ENCODE peak calls at places on chromosomes 16 and 17, in nine cellular contexts. H, V, G, P, D, B, Z, C and T are unnamed samples.

GRCh38 chr16:82835487-82836160 is 208.9 kb downstream of the CDH13 start:
- DNase-seq in B (no peak), D (no peak), Z (no peak), V (no peak), G (no peak), C (no peak), P (no peak), H (no peak), T (no peak)

GRCh38 chr16:88973007-88973410 is 4.0 kb downstream of the CBFA2T3 start:
- DNase-seq in V (no peak), H (no peak), C (peak), D (no peak), G (no peak), Z (no peak), P (no peak), B (no peak), T (peak)

GRCh38 chr16:77499373-77500285 is 64.8 kb upstream of the ADAMTS18 start:
- DNase-seq in C (no peak), G (no peak), V (peak), P (no peak), B (peak), Z (peak), D (no peak), H (peak), T (no peak)

GRCh38 chr17:45895304-45895968 is 1.1 kb downstream of the MAPT start:
- DNase-seq in B (peak), P (no peak), V (no peak), G (no peak), H (no peak), D (peak), Z (no peak), C (no peak), T (peak)

GRCh38 chr17:48048321-48049140 is at the start of gene NFE2L1:
- DNase-seq in D (peak), Z (peak), P (no peak), B (peak), G (peak), H (peak), C (peak), V (peak), T (peak)

GRCh38 chr16:53822936-53823529 is 119.1 kb downstream of the FTO start:
- DNase-seq in V (no peak), H (no peak), D (no peak), Z (no peak), B (no peak), G (no peak), P (no peak), C (no peak), T (no peak)

GRCh38 chr16:68367034-68367433 is 56.2 kb downstream of the PRMT7 start:
- DNase-seq in C (peak), B (peak), P (no peak), D (peak), Z (no peak), H (peak), V (peak), G (peak), T (peak)

GRCh38 chr16:17411263-17411662 is 59.5 kb downstream of the XYLT1 start:
- DNase-seq in B (no peak), Z (no peak), G (no peak), C (no peak), H (no peak), P (no peak), D (no peak), V (no peak), T (no peak)

GRCh38 chr17:70622382-70623260 is 453.3 kb downstream of the KCNJ2 start:
- DNase-seq in V (peak), Z (no peak), P (no peak), D (peak), G (peak), C (peak), H (peak), B (peak), T (peak)

GRCh38 chr17:21368545-21369246 is 7.5 kb upstream of the KCNJ12 start:
- DNase-seq in V (no peak), C (no peak), H (no peak), D (no peak), G (no peak), P (no peak), B (no peak), Z (no peak), T (no peak)

GRCh38 chr17:42288078-42288984 is at the start of gene STAT5A:
- DNase-seq in H (peak), V (peak), B (peak), C (peak), Z (peak), P (peak), D (peak), G (peak), T (peak)
- TF ChIP-seq POLR2A in H (peak), V (peak), B (no peak), C (no peak), Z (peak), P (no peak), D (peak), G (no peak), T (no peak)

GRCh38 chr17:59219992-59220327 is 351 bp upstream of the GDPD1 start:
- DNase-seq in Z (no peak), G (no peak), H (no peak), D (no peak), P (no peak), B (no peak), C (no peak), V (no peak), T (no peak)

GRCh38 chr17:59221159-59221847 is 992 bp downstream of the GDPD1 start:
- DNase-seq in H (no peak), D (no peak), V (peak), B (no peak), C (peak), Z (no peak), G (no peak), P (no peak), T (peak)

GRCh38 chr17:59223813-59224212 is 3.5 kb downstream of the GDPD1 start:
- DNase-seq in G (no peak), D (no peak), Z (no peak), H (no peak), P (no peak), C (no peak), V (no peak), B (no peak), T (no peak)

GRCh38 chr17:59219370-59219769 is 941 bp upstream of the GDPD1 start:
- DNase-seq in C (no peak), V (no peak), Z (no peak), D (no peak), G (no peak), H (no peak), B (no peak), P (no peak), T (no peak)

DNA sequence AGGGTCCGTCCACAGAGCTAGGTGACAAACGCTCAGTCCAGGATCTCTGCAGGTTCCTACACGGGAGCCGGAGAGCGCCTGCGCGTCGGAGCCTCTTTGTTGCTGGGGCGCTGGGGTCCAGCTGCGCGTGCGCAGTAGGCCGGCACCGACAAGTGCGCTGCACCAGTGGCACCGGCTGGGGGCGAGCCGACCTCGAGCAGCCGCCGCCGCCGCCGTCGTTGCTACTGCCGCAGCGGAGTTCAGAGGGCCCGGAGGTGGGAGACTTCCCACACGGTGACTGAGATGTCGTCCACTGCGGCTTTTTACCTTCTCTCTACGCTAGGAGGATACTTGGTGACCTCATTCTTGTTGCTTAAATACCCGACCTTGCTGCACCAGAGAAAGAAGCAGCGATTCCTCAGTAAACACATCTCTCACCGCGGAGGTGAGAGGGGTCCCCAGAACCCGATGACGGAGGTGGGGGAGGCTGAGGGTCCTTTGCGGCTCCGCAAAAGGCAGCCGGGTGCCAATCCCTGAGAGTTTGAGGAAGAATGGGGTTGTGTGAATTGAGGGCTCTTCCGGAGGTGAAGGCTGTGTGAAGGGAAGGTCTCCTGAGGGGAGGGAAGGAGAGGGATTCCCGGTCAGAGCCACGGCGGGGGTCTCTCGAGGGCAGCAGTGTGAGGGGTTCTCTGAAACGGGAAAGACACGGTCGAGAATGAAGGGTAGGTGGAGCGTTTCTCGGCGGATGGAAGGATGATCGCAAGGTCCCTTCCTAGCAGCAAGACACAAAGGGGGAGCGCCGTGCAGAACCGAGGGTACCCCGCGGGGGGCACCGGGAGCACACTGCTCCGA is at the start of gene GDPD1:
- DNase-seq in C (peak), B (peak), H (peak), G (peak), V (peak), P (peak), Z (peak), D (peak), T (peak)
- TF ChIP-seq POLR2A in C (peak), B (peak), H (peak), G (no peak), V (no peak), P (peak), Z (peak), D (peak), T (peak)

GRCh38 chr16:58515871-58516767 is 802 bp downstream of the SETD6 start:
- DNase-seq in C (peak), G (peak), B (no peak), P (peak), V (no peak), Z (no peak), D (peak), H (peak), T (peak)
- TF ChIP-seq POLR2A in C (no peak), G (no peak), B (peak), P (peak), V (no peak), Z (no peak), D (no peak), H (no peak), T (no peak)

GRCh38 chr17:4789951-4790704 is 1.4 kb downstream of the GLTPD2 start:
- DNase-seq in P (peak), C (peak), V (peak), Z (peak), H (peak), G (peak), D (peak), B (peak), T (peak)
- TF ChIP-seq POLR2A in P (no peak), C (peak), V (no peak), Z (peak), H (peak), G (no peak), D (peak), B (peak), T (peak)

GRCh38 chr17:57860414-57860999 is 10.7 kb upstream of the MRPS23 start:
- DNase-seq in P (no peak), G (no peak), V (no peak), B (no peak), D (no peak), H (no peak), Z (no peak), C (no peak), T (no peak)

GRCh38 chr17:57859601-57860413 is 10.0 kb upstream of the MRPS23 start:
- DNase-seq in C (no peak), Z (no peak), D (no peak), G (no peak), H (no peak), V (no peak), P (no peak), B (no peak), T (no peak)

GRCh38 chr17:57861737-57862409 is 12.0 kb upstream of the MRPS23 start:
- DNase-seq in D (peak), G (peak), Z (peak), B (peak), H (peak), P (no peak), V (peak), C (no peak), T (peak)

GRCh38 chr17:57862410-57862989 is 12.7 kb upstream of the MRPS23 start:
- DNase-seq in C (no peak), H (no peak), P (no peak), V (no peak), D (no peak), Z (no peak), G (no peak), B (no peak), T (no peak)

GRCh38 chr17:57861000-57861736 is 11.3 kb upstream of the MRPS23 start:
- DNase-seq in H (peak), C (peak), G (peak), V (peak), B (peak), D (peak), P (no peak), Z (peak), T (peak)
- TF ChIP-seq POLR2A in H (peak), C (no peak), G (no peak), V (no peak), B (peak), D (peak), P (no peak), Z (peak), T (no peak)

DNA sequence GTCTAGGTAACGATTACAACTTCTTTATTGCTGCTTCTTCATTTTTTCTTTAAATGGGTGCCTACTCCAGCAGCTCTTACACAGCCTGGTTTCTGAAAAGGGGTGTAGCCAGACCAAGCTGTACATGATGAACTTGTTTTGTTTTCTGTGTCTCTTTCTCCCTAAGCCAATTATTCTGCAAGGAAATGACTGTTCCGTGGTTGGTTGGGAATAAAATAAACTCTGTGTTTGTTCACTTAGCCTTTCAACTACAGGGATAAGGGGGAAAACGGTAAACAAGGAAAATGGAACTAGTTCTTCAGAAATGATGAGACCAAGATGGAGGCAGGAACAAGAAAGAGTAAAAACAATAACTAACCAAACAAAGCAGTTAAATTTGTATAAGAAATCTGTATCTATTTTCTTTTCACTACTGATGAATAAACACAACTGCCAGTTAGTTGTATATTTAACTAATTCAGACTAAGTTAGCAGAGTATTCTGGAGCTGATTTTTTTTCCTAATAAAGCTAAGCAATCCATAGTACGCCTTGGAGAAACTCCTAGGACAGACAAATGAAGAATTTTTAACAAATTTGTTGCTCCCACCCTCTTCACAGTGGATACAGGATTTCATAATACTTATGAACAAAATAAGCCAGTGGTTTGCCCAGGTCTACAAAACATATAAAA is at the start of gene ABCA6:
- DNase-seq in P (no peak), D (no peak), Z (no peak), G (no peak), B (no peak), V (no peak), H (no peak), C (no peak), T (no peak)
- TF ChIP-seq POLR2A in P (no peak), D (no peak), Z (no peak), G (no peak), B (no peak), V (no peak), H (no peak), C (no peak), T (no peak)

GRCh38 chr16:1082266-1082951 is 9.9 kb downstream of the SSTR5 start:
- DNase-seq in D (no peak), H (no peak), C (peak), P (no peak), V (no peak), Z (peak), B (no peak), G (no peak), T (no peak)
- TF ChIP-seq POLR2A in D (no peak), H (no peak), C (no peak), P (no peak), V (no peak), Z (no peak), B (no peak), G (no peak), T (no peak)

GRCh38 chr16:74450236-74450635 is 29.0 kb upstream of the CLEC18B start:
- DNase-seq in H (no peak), D (no peak), P (no peak), G (no peak), Z (no peak), C (no peak), B (no peak), V (no peak), T (no peak)
- TF ChIP-seq POLR2A in H (no peak), D (no peak), P (no peak), G (no peak), Z (no peak), C (no peak), B (no peak), V (no peak), T (no peak)